ENCODE peak calls at places on chromosomes 11 and 22, in four cellular contexts. V is neural crest cell, O is pancreas, P is kidney epithelial cell. A is an unnamed sample.

GRCh38 chr11:35484435-35484834 is 41.0 kb downstream of the PAMR1 start:
- DNase-seq in V (no peak), O (no peak), P (no peak), A (no peak)

GRCh38 chr11:72240461-72241289 is 3.3 kb downstream of the PHOX2A start:
- DNase-seq in V (no peak), O (no peak), P (no peak), A (no peak)

GRCh38 chr11:47915407-47916137 is 64.8 kb upstream of the PTPRJ start:
- DNase-seq in V (no peak), O (no peak), P (no peak), A (no peak)

GRCh38 chr11:8777907-8778767 is 95.5 kb downstream of the RPL27A start:
- DNase-seq in V (no peak), O (peak; percentile 43), P (no peak), A (no peak)

GRCh38 chr11:65500262-65501004 is 1.6 kb downstream of the MALAT1 start:
- DNase-seq in V (peak; percentile 26), O (no peak), P (no peak), A (peak; percentile 80)

GRCh38 chr22:39117585-39118191 is 20.6 kb downstream of the APOBEC3H start:
- DNase-seq in V (peak; percentile 46), O (peak; percentile 39), P (no peak), A (no peak)

GRCh38 chr11:113982306-113982705 is 7.4 kb downstream of the HTR3A start:
- DNase-seq in V (no peak), O (no peak), P (no peak), A (no peak)

GRCh38 chr11:116857936-116858335 is 20.5 kb upstream of the APOA1 start:
- DNase-seq in V (no peak), O (no peak), P (no peak), A (no peak)

GRCh38 chr11:95256204-95256819 is 25.3 kb upstream of the SESN3 start:
- DNase-seq in V (no peak), O (no peak), P (no peak), A (no peak)

GRCh38 chr22:48557473-48557872 is 1270.2 kb downstream of the BRD1 start:
- DNase-seq in V (no peak), O (no peak), P (no peak), A (peak; percentile 67)

GRCh38 chr11:29734287-29734686 is 282.5 kb downstream of the KCNA4 start:
- DNase-seq in V (no peak), O (no peak), P (no peak), A (no peak)

GRCh38 chr11:16804104-16804947 is 65.9 kb downstream of the C11orf58 start:
- DNase-seq in V (no peak), O (no peak), P (no peak), A (no peak)

GRCh38 chr22:12601870-12602779 is 2925.9 kb upstream of the OR11H1 start:
- DNase-seq in V (no peak), O (no peak), P (no peak), A (peak; percentile 85)

GRCh38 chr11:129323896-129324522 is 51.6 kb upstream of the BARX2 start:
- DNase-seq in V (no peak), O (peak; percentile 55), P (no peak), A (peak; percentile 65)

GRCh38 chr11:134524876-134525845 is 113.1 kb upstream of the B3GAT1 start:
- DNase-seq in V (no peak), O (no peak), P (no peak), A (peak; percentile 43)

GRCh38 chr11:78344676-78345075 is 72.9 kb downstream of the GAB2 start:
- DNase-seq in V (no peak), O (no peak), P (no peak), A (no peak)

GRCh38 chr11:18936002-18936673 is 3.1 kb downstream of the MRGPRX1 start:
- DNase-seq in V (no peak), O (no peak), P (no peak), A (no peak)

GRCh38 chr11:115473167-115473566 is 31.0 kb downstream of the CADM1 start:
- DNase-seq in V (no peak), O (no peak), P (no peak), A (no peak)

DNA sequence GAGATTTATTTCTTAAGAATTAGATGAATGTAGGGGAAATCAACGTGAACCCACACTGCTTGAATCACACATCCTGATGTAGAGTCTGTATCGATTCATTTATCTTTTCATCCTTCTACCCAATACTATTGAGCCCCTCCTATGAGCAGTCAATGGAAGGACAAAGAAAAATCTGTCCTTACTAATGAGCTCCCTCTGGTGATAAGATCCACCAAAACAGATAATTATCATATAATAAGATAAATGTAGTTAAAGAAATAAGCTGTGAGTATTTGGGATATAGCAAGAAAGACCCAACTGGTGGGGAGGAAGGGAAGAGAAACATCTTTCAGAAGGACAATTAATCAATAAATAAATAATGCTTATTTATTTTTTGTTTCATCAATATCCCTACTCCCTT is 385.1 kb upstream of the CCDC90B start:
- DNase-seq in V (no peak), O (no peak), P (no peak), A (no peak)
- TF ChIP-seq CTCF in V (no peak), O (no peak), P (no peak), A (no peak)

GRCh38 chr11:64285885-64286800 is 495 bp downstream of the GPR137 start:
- DNase-seq in V (no peak), O (peak; percentile 64), P (no peak), A (no peak)
- TF ChIP-seq CTCF in V (no peak), O (no peak), P (peak; percentile 28), A (no peak)

GRCh38 chr22:22943521-22944267 is 56.1 kb downstream of the IGLL5 start:
- DNase-seq in V (no peak), O (no peak), P (no peak), A (peak; percentile 36)
- TF ChIP-seq CTCF in V (no peak), O (no peak), P (no peak), A (no peak)

DNA sequence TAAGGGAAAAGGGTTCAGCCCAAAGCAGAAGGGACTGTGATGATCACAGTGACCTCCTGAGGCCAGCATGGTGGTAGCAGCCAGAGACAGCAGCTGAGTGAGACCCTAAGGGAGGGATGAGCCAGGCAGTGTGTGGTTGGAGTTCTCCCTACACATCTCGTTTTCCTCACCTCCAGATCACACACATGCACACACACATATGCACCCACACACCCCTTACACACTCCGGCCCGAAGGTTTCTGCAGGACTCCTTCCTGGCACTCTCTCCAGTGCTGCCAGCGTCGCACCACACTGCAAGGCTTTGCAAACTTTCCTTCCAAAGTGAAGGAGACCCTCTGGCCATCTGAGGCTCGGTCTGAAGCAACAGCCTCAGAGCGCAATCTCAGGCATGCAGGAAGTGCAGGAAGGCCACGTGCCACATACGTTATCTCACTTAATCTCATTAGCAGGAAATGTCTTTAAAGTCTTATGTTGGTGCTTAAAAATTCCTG is 26.9 kb upstream of the TP53I11 start:
- DNase-seq in V (no peak), O (no peak), P (no peak), A (no peak)
- TF ChIP-seq CTCF in V (peak; percentile 37), O (no peak), P (peak; percentile 25), A (no peak)

DNA sequence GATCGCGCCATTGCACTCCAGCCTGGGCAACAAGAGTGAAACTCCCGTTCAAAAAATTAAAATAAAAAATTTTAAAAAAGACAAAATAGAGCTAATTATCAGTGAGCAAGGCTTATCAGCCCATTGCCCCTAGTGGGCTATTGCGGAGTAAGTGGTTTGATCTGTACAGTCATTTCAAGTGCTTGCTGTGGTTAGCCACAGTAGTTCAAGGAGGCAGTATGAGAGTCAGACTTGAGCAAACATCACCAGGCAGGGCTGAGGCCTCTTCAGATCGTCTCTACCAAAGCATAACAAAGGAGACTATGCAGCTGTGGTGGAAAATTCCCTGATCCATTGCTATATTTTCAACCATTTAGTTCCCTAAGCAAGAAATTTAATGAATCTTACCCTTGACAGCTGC is 4.3 kb upstream of the SBF2 start:
- DNase-seq in V (no peak), O (no peak), P (peak; percentile 89), A (no peak)
- TF ChIP-seq CTCF in V (peak; percentile 45), O (no peak), P (peak; percentile 20), A (no peak)

GRCh38 chr22:32395107-32395506 is 16.9 kb downstream of the RTCB start:
- DNase-seq in V (no peak), O (no peak), P (no peak), A (no peak)

GRCh38 chr22:32385681-32386080 is 26.4 kb downstream of the RTCB start:
- DNase-seq in V (no peak), O (no peak), P (no peak), A (no peak)

GRCh38 chr22:32389685-32390084 is 22.4 kb downstream of the RTCB start:
- DNase-seq in V (peak; percentile 30), O (no peak), P (no peak), A (no peak)
- TF ChIP-seq CTCF in V (peak; percentile 59), O (no peak), P (peak; percentile 62), A (peak; percentile 24)

DNA sequence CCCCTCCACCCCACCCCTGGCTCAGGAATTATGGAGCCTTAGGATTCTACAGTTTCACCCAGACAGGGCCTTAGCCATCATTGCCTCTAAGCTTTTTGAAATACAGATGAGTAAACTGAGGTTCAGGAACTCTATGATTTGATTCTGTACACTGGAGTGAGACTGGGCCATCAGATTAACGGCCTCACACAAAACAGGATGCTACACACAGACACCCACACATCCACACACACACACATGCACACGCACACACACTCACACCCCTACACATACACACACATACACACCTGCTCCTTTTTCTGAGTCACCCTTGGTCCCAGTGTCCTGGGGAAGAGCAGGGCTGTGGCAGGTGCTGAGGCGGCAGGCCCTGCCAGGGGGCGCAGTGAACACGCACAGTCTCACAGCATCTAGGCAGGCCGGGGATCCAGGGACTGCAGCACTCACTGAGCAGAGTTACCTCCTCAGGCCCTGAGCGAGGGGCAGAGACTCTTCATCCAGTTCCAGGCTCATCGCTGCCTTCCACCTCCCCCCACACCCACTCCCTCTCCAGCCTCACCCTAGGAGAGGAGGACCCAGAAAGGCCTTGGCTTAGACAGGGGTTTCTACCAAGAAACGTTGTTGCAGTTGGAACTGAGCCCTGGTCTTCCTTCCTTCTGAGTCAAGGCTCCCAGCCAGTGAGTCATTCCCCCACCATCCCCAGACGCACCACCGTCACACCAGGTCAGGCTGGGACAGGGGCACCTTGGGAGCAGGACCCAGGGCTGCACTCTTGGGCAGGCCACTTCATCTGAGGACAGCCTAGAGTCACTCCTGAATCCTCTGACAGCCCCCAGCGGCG is 89.8 kb upstream of the PARVA start:
- DNase-seq in V (peak; percentile 38), O (no peak), P (peak; percentile 89), A (no peak)
- TF ChIP-seq CTCF in V (peak; percentile 51), O (no peak), P (peak; percentile 87), A (no peak)

A was measured in left lung.